ENCODE peak calls at places on chromosome 5, in six cellular contexts. Q is endothelial cell; Y is fibroblast of pulmonary artery; Z is stomach; F is stimulated activated CD8-positive, alpha-beta memory T cell treated with anti-CD3 and anti-CD28 coated beads, Interleukin-7, amount 100 ng/mL, for 4 hours; P is NAMALWA. D is an unnamed sample.

GRCh38 chr5:32000726-32001125 is 173.4 kb downstream of the GOLPH3 start:
- DNase-seq in Q (no peak), Z (no peak), Y (no peak), P (no peak), F (no peak), D (no peak)

GRCh38 chr5:58452566-58453258 is 7.2 kb downstream of the PLK2 start:
- DNase-seq in F (no peak), P (no peak), Q (no peak), Z (no peak), Y (peak; percentile 72), D (no peak)

GRCh38 chr5:102483736-102484135 is 15.1 kb downstream of the SLCO6A1 start:
- DNase-seq in Q (no peak), Z (no peak), P (no peak), F (no peak), Y (no peak), D (no peak)

GRCh38 chr5:7394889-7395431 is 978 bp upstream of the ADCY2 start:
- DNase-seq in Y (no peak), P (no peak), Z (no peak), Q (peak; percentile 56), F (no peak), D (no peak)

GRCh38 chr5:105101597-105101996 is 1539.0 kb upstream of the NUDT12 start:
- DNase-seq in Z (no peak), Q (no peak), F (no peak), Y (peak; percentile 20), P (no peak), D (no peak)

GRCh38 chr5:90529939-90530677 is 724 bp upstream of the LYSMD3 start:
- DNase-seq in P (peak; percentile 85), Y (peak; percentile 82), F (peak; percentile 35), Z (peak; percentile 57), Q (peak; percentile 56), D (peak; percentile 50)

GRCh38 chr5:100595152-100595811 is 60.1 kb downstream of the FAM174A start:
- DNase-seq in Z (peak; percentile 32), F (no peak), P (no peak), Y (peak; percentile 94), Q (no peak), D (no peak)

GRCh38 chr5:74949976-74950375 is 83.8 kb upstream of the FAM169A start:
- DNase-seq in F (no peak), Q (no peak), P (no peak), Z (no peak), Y (no peak), D (no peak)

GRCh38 chr5:150429410-150429873 is 16.7 kb upstream of the CD74 start:
- DNase-seq in Y (no peak), F (no peak), Z (no peak), Q (no peak), P (peak; percentile 61), D (no peak)

GRCh38 chr5:135861646-135862045 is 27.2 kb downstream of the SLC25A48 start:
- DNase-seq in Z (no peak), P (no peak), F (no peak), Y (peak; percentile 7), Q (no peak), D (no peak)

GRCh38 chr5:34843482-34843881 is 4.5 kb downstream of the TTC23L start:
- DNase-seq in Z (no peak), Q (no peak), Y (no peak), F (no peak), P (no peak), D (no peak)

GRCh38 chr5:150286820-150287219 is 2.8 kb downstream of the CAMK2A start:
- DNase-seq in Y (no peak), F (no peak), Z (no peak), P (peak; percentile 59), Q (peak; percentile 43), D (peak; percentile 70)

GRCh38 chr5:88602584-88602983 is 280.4 kb downstream of the MEF2C start:
- DNase-seq in Q (no peak), P (peak; percentile 49), Y (no peak), F (no peak), Z (no peak), D (peak; percentile 49)

GRCh38 chr5:132451387-132451786 is 39.2 kb downstream of the IRF1 start:
- DNase-seq in Y (no peak), Q (no peak), P (no peak), Z (no peak), F (no peak), D (no peak)

GRCh38 chr5:4384649-4385048 is 755.5 kb upstream of the ADAMTS16 start:
- DNase-seq in P (no peak), Q (no peak), Y (no peak), F (no peak), Z (no peak), D (no peak)

GRCh38 chr5:168736201-168736940 is 157.2 kb upstream of the PANK3 start:
- DNase-seq in F (no peak), P (no peak), Y (no peak), Q (no peak), Z (no peak), D (no peak)

GRCh38 chr5:179126506-179126991 is 66.4 kb downstream of the ZNF354C start:
- DNase-seq in P (no peak), F (no peak), Z (peak; percentile 9), Q (no peak), Y (no peak), D (no peak)

GRCh38 chr5:139414601-139415121 is 10.8 kb upstream of the SPATA24 start:
- DNase-seq in Z (no peak), Y (no peak), P (no peak), F (no peak), Q (no peak), D (no peak)

GRCh38 chr5:97547999-97548797 is 365.2 kb upstream of the RIOK2 start:
- DNase-seq in Z (no peak), Y (peak; percentile 49), Q (no peak), F (no peak), P (peak; percentile 7), D (no peak)

GRCh38 chr5:154783774-154784460 is 28.7 kb downstream of the LARP1 start:
- DNase-seq in F (no peak), P (no peak), Q (no peak), Z (no peak), Y (peak; percentile 30), D (no peak)

GRCh38 chr5:15646351-15646750 is 146.4 kb downstream of the FBXL7 start:
- DNase-seq in Y (no peak), P (no peak), Z (no peak), Q (no peak), F (no peak), D (no peak)

GRCh38 chr5:138775034-138775433 is 21.8 kb downstream of the CTNNA1 start:
- DNase-seq in P (no peak), F (no peak), Y (no peak), Q (no peak), Z (no peak), D (no peak)

GRCh38 chr5:128227984-128228383 is 144.4 kb downstream of the SLC12A2 start:
- DNase-seq in Y (peak; percentile 89), F (no peak), P (no peak), Z (no peak), Q (no peak), D (no peak)

GRCh38 chr5:24059006-24059405 is 551.6 kb downstream of the PRDM9 start:
- DNase-seq in F (no peak), Z (no peak), Y (peak; percentile 0), P (no peak), Q (no peak), D (no peak)

GRCh38 chr5:115374057-115374775 is 77.8 kb upstream of the CCDC112 start:
- DNase-seq in Z (no peak), Q (no peak), F (no peak), Y (no peak), P (no peak), D (no peak)

GRCh38 chr5:127840198-127840524 is 137.0 kb downstream of the CCDC192 start:
- DNase-seq in F (no peak), Y (peak; percentile 43), P (no peak), Z (no peak), Q (no peak), D (no peak)